ENCODE peak calls at places on chromosomes 7 and 10, in seven cellular contexts. T is neuronal stem cell, V is H9, A is mesendoderm, F is H1, H is IMR-90, I is trophoblast cell. J is an unnamed sample.

GRCh38 chr10:29257106-29257783 is 31.6 kb upstream of the LYZL1 start:
- DNase-seq in T (no peak), V (no peak), A (peak; percentile 48), F (no peak), H (peak; percentile 86), I (peak; percentile 54), J (peak; percentile 99)

GRCh38 chr10:132415956-132416355 is 19.0 kb downstream of the PWWP2B start:
- DNase-seq in T (no peak), V (no peak), A (no peak), F (no peak), H (no peak), I (no peak), J (no peak)

GRCh38 chr7:43693687-43694398 is 35.5 kb downstream of the COA1 start:
- DNase-seq in T (no peak), V (no peak), A (no peak), F (no peak), H (peak; percentile 81), I (no peak), J (no peak)

GRCh38 chr10:132563485-132564248 is 26.1 kb downstream of the INPP5A start:
- DNase-seq in T (no peak), V (peak; percentile 52), A (peak; percentile 46), F (no peak), H (no peak), I (no peak), J (no peak)

GRCh38 chr7:116766881-116767280 is 94.9 kb downstream of the MET start:
- DNase-seq in T (no peak), V (no peak), A (no peak), F (no peak), H (no peak), I (no peak), J (no peak)

GRCh38 chr10:782751-783648 is 93.5 kb upstream of the DIP2C start:
- DNase-seq in T (no peak), V (peak; percentile 25), A (no peak), F (no peak), H (no peak), I (no peak), J (no peak)

GRCh38 chr10:132636358-132636757 is 98.8 kb downstream of the INPP5A start:
- DNase-seq in T (no peak), V (no peak), A (no peak), F (no peak), H (no peak), I (no peak), J (no peak)

GRCh38 chr10:61899997-61900828 is 1.3 kb upstream of the ARID5B start:
- DNase-seq in T (no peak), V (peak; percentile 29), A (no peak), F (no peak), H (peak; percentile 79), I (peak; percentile 60), J (peak; percentile 91)

GRCh38 chr7:99404235-99404976 is 4.0 kb downstream of the PDAP1 start:
- DNase-seq in T (no peak), V (no peak), A (no peak), F (no peak), H (peak; percentile 59), I (no peak), J (peak; percentile 37)

GRCh38 chr7:77269360-77270075 is 69.9 kb upstream of the FGL2 start:
- DNase-seq in T (no peak), V (no peak), A (no peak), F (no peak), H (peak; percentile 11), I (no peak), J (peak; percentile 65)

GRCh38 chr7:133763241-133763640 is 363.9 kb upstream of the LRGUK start:
- DNase-seq in T (no peak), V (no peak), A (no peak), F (no peak), H (no peak), I (no peak), J (no peak)

GRCh38 chr7:149790146-149790548 is 16.8 kb upstream of the ZNF467 start:
- DNase-seq in T (no peak), V (peak; percentile 69), A (peak; percentile 49), F (peak; percentile 90), H (no peak), I (no peak), J (peak; percentile 24)

GRCh38 chr7:83271212-83272099 is 108.8 kb upstream of the PCLO start:
- DNase-seq in T (peak; percentile 24), V (no peak), A (peak; percentile 48), F (no peak), H (peak; percentile 19), I (no peak), J (peak; percentile 70)

GRCh38 chr10:6786579-6787031 is 206.5 kb upstream of the PRKCQ start:
- DNase-seq in T (no peak), V (no peak), A (no peak), F (no peak), H (peak; percentile 79), I (peak; percentile 12), J (peak; percentile 39)

GRCh38 chr10:63544418-63544817 is 23.2 kb downstream of the REEP3 start:
- DNase-seq in T (no peak), V (no peak), A (no peak), F (no peak), H (no peak), I (no peak), J (no peak)
- H2BK5ac ChIP-seq in T (no peak overlapping the region), V (no peak overlapping the region), A (no peak overlapping the region), F (no peak overlapping the region), H (no peak overlapping the region), I (no peak overlapping the region), J (no peak overlapping the region)

GRCh38 chr7:75818462-75818861 is 4.9 kb upstream of the CCL24 start:
- DNase-seq in T (no peak), V (no peak), A (no peak), F (no peak), H (no peak), I (no peak), J (no peak)
- H3K18ac ChIP-seq in T (no peak overlapping the region), V (no peak overlapping the region), A (no peak overlapping the region), F (no peak overlapping the region), H (no peak overlapping the region), I (no peak overlapping the region), J (no peak overlapping the region)

GRCh38 chr10:86017841-86018734 is 348.5 kb downstream of the GRID1 start:
- DNase-seq in T (no peak), V (no peak), A (peak; percentile 68), F (no peak), H (no peak), I (no peak), J (no peak)

GRCh38 chr10:86019141-86019540 is 347.5 kb downstream of the GRID1 start:
- DNase-seq in T (no peak), V (no peak), A (no peak), F (no peak), H (no peak), I (no peak), J (no peak)

GRCh38 chr10:86018735-86019058 is 347.9 kb downstream of the GRID1 start:
- DNase-seq in T (no peak), V (no peak), A (no peak), F (no peak), H (no peak), I (no peak), J (no peak)

GRCh38 chr10:86022906-86023305 is 343.7 kb downstream of the GRID1 start:
- DNase-seq in T (no peak), V (no peak), A (no peak), F (no peak), H (no peak), I (no peak), J (no peak)

GRCh38 chr10:86020139-86020538 is 346.5 kb downstream of the GRID1 start:
- DNase-seq in T (no peak), V (no peak), A (no peak), F (no peak), H (no peak), I (no peak), J (no peak)
- H2BK5ac ChIP-seq in T (no peak overlapping the region), V (no peak overlapping the region), A (no peak overlapping the region), F (no peak overlapping the region), H (no peak overlapping the region), I (no peak overlapping the region), J (no peak overlapping the region)

GRCh38 chr7:22420973-22421635 is 64.2 kb upstream of the RAPGEF5 start:
- DNase-seq in T (no peak), V (no peak), A (no peak), F (no peak), H (no peak), I (no peak), J (no peak)

GRCh38 chr7:22419488-22419887 is 62.5 kb upstream of the RAPGEF5 start:
- DNase-seq in T (no peak), V (no peak), A (no peak), F (no peak), H (no peak), I (no peak), J (no peak)

GRCh38 chr7:22417841-22418240 is 60.9 kb upstream of the RAPGEF5 start:
- DNase-seq in T (no peak), V (no peak), A (no peak), F (no peak), H (no peak), I (no peak), J (no peak)

GRCh38 chr7:22418251-22419046 is 61.5 kb upstream of the RAPGEF5 start:
- DNase-seq in T (no peak), V (no peak), A (no peak), F (no peak), H (no peak), I (no peak), J (no peak)

DNA sequence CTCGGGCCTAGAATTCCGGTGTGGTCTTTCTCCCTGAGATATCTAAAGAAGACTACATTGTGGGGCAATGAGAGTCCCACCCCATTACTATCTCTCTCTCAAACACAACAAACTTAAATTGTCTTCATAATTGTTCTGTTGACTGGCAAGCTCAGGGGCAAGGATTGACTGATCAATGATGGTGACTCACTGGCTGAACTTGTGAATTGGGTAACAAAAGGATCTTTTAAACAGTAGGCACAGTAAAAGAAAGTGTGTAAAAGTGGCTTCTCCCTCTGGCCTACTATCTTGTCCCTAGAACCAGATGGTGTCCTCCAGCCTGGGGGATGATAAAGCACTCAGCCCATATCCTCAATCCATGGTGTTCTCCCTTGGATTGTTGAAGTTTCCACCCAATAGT is 63.1 kb upstream of the RAPGEF5 start:
- DNase-seq in T (no peak), V (no peak), A (no peak), F (no peak), H (no peak), I (no peak), J (no peak)
- H3K18ac ChIP-seq in T (no peak overlapping the region), V (no peak overlapping the region), A (no peak overlapping the region), F (no peak overlapping the region), H (no peak overlapping the region), I (no peak overlapping the region), J (no peak overlapping the region)

DNA sequence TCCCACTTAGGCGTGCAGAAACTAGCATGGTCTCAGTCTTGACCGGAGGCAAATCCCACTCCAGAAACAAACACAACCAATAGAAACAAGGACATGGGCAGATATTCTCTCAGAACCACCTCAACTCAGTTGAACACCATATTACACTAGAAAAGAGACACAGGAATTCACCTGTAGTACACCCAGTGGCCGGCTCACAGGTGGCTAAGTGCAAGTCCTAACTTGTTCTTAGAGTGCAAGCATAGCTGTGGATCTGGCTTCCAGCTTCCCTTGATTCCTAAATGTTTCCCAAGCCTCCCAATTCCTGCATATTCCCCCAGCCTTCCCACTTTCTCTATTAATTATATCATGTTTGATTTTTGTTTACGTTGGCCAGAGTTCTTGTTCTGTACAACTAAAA is 164.4 kb downstream of the TPK1 start:
- DNase-seq in T (no peak), V (peak; percentile 37), A (no peak), F (no peak), H (no peak), I (no peak), J (no peak)
- H2BK5ac ChIP-seq in T (no peak overlapping the region), V (no peak overlapping the region), A (no peak overlapping the region), F (no peak overlapping the region), H (no peak overlapping the region), I (no peak overlapping the region), J (no peak overlapping the region)